ENCODE peak calls at places on chromosomes 2 and 18, in four cellular contexts. B is stimulated activated CD4-positive, alpha-beta T cell treated with anti-CD3 and anti-CD28 coated beads, Interleukin-2, amount 100 ng/mL, for 48 hours; N is NCI-H146; E is fibroblast of villous mesenchyme. X is an unnamed sample.

GRCh38 chr2:137975280-137976271 is 11.3 kb downstream of the HNMT start:
- DNase-seq in B (no peak), N (no peak), E (no peak), X (no peak)

GRCh38 chr18:76968073-76968472 is 145.7 kb downstream of the ZNF236 start:
- DNase-seq in B (no peak), N (no peak), E (no peak), X (no peak)

GRCh38 chr18:5518899-5519371 is 24.9 kb downstream of the EPB41L3 start:
- DNase-seq in B (no peak), N (no peak), E (peak; percentile 17), X (no peak)

GRCh38 chr2:144443837-144444236 is 76.1 kb downstream of the ZEB2 start:
- DNase-seq in B (no peak), N (no peak), E (no peak), X (no peak)

GRCh38 chr2:101961287-101962242 is 30.2 kb upstream of the IL1R2 start:
- DNase-seq in B (no peak), N (no peak), E (peak; percentile 100), X (no peak)

GRCh38 chr2:197871780-197872456 is 67.5 kb downstream of the PLCL1 start:
- DNase-seq in B (no peak), N (peak; percentile 62), E (no peak), X (no peak)

GRCh38 chr2:11984556-11985158 is 238.2 kb downstream of the LPIN1 start:
- DNase-seq in B (no peak), N (no peak), E (no peak), X (no peak)

GRCh38 chr18:3340015-3340681 is 78.2 kb downstream of the MYL12B start:
- DNase-seq in B (no peak), N (no peak), E (peak; percentile 76), X (no peak)

GRCh38 chr2:105175231-105175630 is 66.3 kb upstream of the GPR45 start:
- DNase-seq in B (no peak), N (no peak), E (no peak), X (no peak)

GRCh38 chr18:75249192-75249551 is 38.6 kb downstream of the TSHZ1 start:
- DNase-seq in B (no peak), N (peak; percentile 53), E (no peak), X (no peak)

GRCh38 chr2:117523267-117523666 is 291.2 kb upstream of the DDX18 start:
- DNase-seq in B (no peak), N (peak; percentile 44), E (no peak), X (no peak)

GRCh38 chr2:207091928-207092327 is 73.8 kb downstream of the KLF7 start:
- DNase-seq in B (no peak), N (no peak), E (no peak), X (no peak)

GRCh38 chr18:73136134-73136533 is 268.3 kb upstream of the NETO1 start:
- DNase-seq in B (no peak), N (peak; percentile 56), E (no peak), X (no peak)

GRCh38 chr2:20997953-20998722 is 45.7 kb downstream of the APOB start:
- DNase-seq in B (no peak), N (no peak), E (no peak), X (no peak)

GRCh38 chr18:8615397-8616025 is 6.3 kb downstream of the RAB12 start:
- DNase-seq in B (no peak), N (no peak), E (peak; percentile 95), X (no peak)

GRCh38 chr2:238240761-238241711 is 1.2 kb upstream of the HES6 start:
- DNase-seq in B (no peak), N (peak; percentile 98), E (peak; percentile 27), X (peak; percentile 29)

GRCh38 chr2:97662895-97663625 is 784 bp downstream of the ACTR1B start:
- DNase-seq in B (peak; percentile 69), N (peak; percentile 73), E (peak; percentile 89), X (peak; percentile 73)

GRCh38 chr2:216932113-216932512 is 72.2 kb upstream of the TNP1 start:
- DNase-seq in B (no peak), N (no peak), E (no peak), X (no peak)

GRCh38 chr2:108621689-108622681 is 87.7 kb downstream of the LIMS1 start:
- DNase-seq in B (no peak), N (peak; percentile 21), E (no peak), X (no peak)

GRCh38 chr2:127932199-127932877 is 46.6 kb upstream of the AMMECR1L start:
- DNase-seq in B (no peak), N (no peak), E (peak; percentile 88), X (no peak)

GRCh38 chr2:204012081-204012653 is 75.6 kb downstream of the ICOS start:
- DNase-seq in B (no peak), N (peak; percentile 24), E (no peak), X (no peak)